ENCODE peak calls at places on chromosomes 1 and 21, in eight cellular contexts. T, A, R, I, E, B, N and W are unnamed samples.

GRCh38 chr1:21283524-21283923 is 6.7 kb downstream of the ECE1 start:
- DNase-seq in T (no peak), A (no peak), R (no peak), I (no peak), E (no peak), B (no peak), N (no peak), W (no peak)

GRCh38 chr1:230566481-230566880 is 75.8 kb upstream of the COG2 start:
- DNase-seq in T (no peak), A (no peak), R (no peak), I (no peak), E (no peak), B (no peak), N (no peak), W (no peak)

GRCh38 chr1:226732856-226733291 is 6.2 kb downstream of the ITPKB start:
- DNase-seq in T (no peak), A (no peak), R (no peak), I (no peak), E (no peak), B (no peak), N (no peak), W (no peak)

GRCh38 chr1:6614019-6614952 is 755 bp downstream of the PHF13 start:
- DNase-seq in T (peak), A (peak), R (no peak), I (peak), E (no peak), B (no peak), N (no peak), W (no peak)

GRCh38 chr1:121518726-121519041 is 333.9 kb downstream of the SRGAP2C start:
- DNase-seq in T (no peak), A (no peak), R (no peak), I (no peak), E (no peak), B (no peak), N (no peak), W (no peak)

GRCh38 chr1:88327391-88328267 is 356.4 kb upstream of the PKN2 start:
- DNase-seq in T (no peak), A (peak), R (no peak), I (peak), E (peak), B (no peak), N (peak), W (peak)

GRCh38 chr1:39954261-39954869 is 580 bp upstream of the MFSD2A start:
- DNase-seq in T (no peak), A (no peak), R (no peak), I (peak), E (no peak), B (no peak), N (no peak), W (no peak)

GRCh38 chr1:8941906-8942305 is 3.8 kb upstream of the CA6 start:
- DNase-seq in T (no peak), A (peak), R (no peak), I (peak), E (peak), B (no peak), N (peak), W (peak)

GRCh38 chr1:238060046-238060445 is 169.3 kb upstream of the ZP4 start:
- DNase-seq in T (no peak), A (no peak), R (no peak), I (no peak), E (no peak), B (no peak), N (no peak), W (no peak)

GRCh38 chr1:202589190-202589680 is 121.0 kb downstream of the SYT2 start:
- DNase-seq in T (no peak), A (peak), R (no peak), I (peak), E (peak), B (no peak), N (peak), W (peak)

GRCh38 chr21:46559291-46559983 is 45.4 kb downstream of the S100B start:
- DNase-seq in T (peak), A (no peak), R (no peak), I (no peak), E (no peak), B (no peak), N (no peak), W (no peak)